ENCODE peak calls at places on chromosomes 12 and 14, in nine cellular contexts. M is endothelial cell of umbilical vein, A is upper lobe of right lung, F is transverse colon, S is keratinocyte, N is uterus, C is lung, X is right lobe of liver, D is bronchial epithelial cell. V is an unnamed sample.
A peak's percentile ranks its signal among the peaks of the same experiment; 100 is the strongest.

GRCh38 chr12:51814311-51815088 is 34.0 kb downstream of the FIGNL2 start:
- DNase-seq in A (peak; percentile 92), D (peak; percentile 33), M (peak; percentile 72), S (no peak), N (peak; percentile 64), C (peak; percentile 65), F (peak; percentile 86), X (peak; percentile 88), V (no peak)

GRCh38 chr14:83894519-83894918 is 1635.4 kb upstream of the FLRT2 start:
- DNase-seq in D (no peak), A (no peak), S (no peak), X (no peak), N (no peak), M (no peak), C (no peak), F (no peak), V (no peak)

GRCh38 chr12:75951399-75952228 is 80.0 kb downstream of the PHLDA1 start:
- DNase-seq in S (no peak), C (no peak), N (no peak), F (no peak), M (peak; percentile 43), A (no peak), X (no peak), D (no peak), V (no peak)

GRCh38 chr12:66111605-66112004 is 18.9 kb downstream of the LLPH start:
- DNase-seq in S (no peak), C (no peak), D (no peak), X (no peak), A (no peak), N (no peak), M (no peak), F (no peak), V (peak; percentile 37)

GRCh38 chr12:48542300-48542928 is 17.0 kb downstream of the OR8S1 start:
- DNase-seq in A (peak; percentile 71), C (peak; percentile 50), D (peak; percentile 22), S (peak; percentile 1), N (no peak), X (no peak), M (peak; percentile 41), F (peak; percentile 53), V (no peak)

GRCh38 chr14:21415329-21415728 is 31.5 kb upstream of the SUPT16H start:
- DNase-seq in F (no peak), M (no peak), C (no peak), D (no peak), N (no peak), A (no peak), S (no peak), X (no peak), V (no peak)

GRCh38 chr12:56914256-56914655 is 20.0 kb downstream of the SDR9C7 start:
- DNase-seq in C (no peak), F (no peak), M (no peak), D (no peak), S (no peak), X (no peak), N (no peak), A (no peak), V (no peak)

GRCh38 chr12:88553941-88554658 is 26.2 kb downstream of the KITLG start:
- DNase-seq in A (no peak), X (no peak), M (peak; percentile 87), C (no peak), N (no peak), S (no peak), F (no peak), D (peak; percentile 73), V (peak; percentile 69)

GRCh38 chr12:108399514-108399913 is 60.4 kb upstream of the CMKLR1 start:
- DNase-seq in N (peak; percentile 67), S (no peak), F (peak; percentile 33), A (no peak), M (no peak), D (no peak), X (no peak), C (no peak), V (no peak)

GRCh38 chr14:56221392-56222128 is 103.3 kb downstream of the PELI2 start:
- DNase-seq in S (no peak), C (no peak), D (no peak), X (no peak), N (no peak), A (no peak), M (no peak), F (no peak), V (no peak)
- TF ChIP-seq CTCF in S (no peak), C (no peak), D (no peak), X (no peak), N (no peak), A (no peak), M (no peak), F (no peak), V (no peak)

DNA sequence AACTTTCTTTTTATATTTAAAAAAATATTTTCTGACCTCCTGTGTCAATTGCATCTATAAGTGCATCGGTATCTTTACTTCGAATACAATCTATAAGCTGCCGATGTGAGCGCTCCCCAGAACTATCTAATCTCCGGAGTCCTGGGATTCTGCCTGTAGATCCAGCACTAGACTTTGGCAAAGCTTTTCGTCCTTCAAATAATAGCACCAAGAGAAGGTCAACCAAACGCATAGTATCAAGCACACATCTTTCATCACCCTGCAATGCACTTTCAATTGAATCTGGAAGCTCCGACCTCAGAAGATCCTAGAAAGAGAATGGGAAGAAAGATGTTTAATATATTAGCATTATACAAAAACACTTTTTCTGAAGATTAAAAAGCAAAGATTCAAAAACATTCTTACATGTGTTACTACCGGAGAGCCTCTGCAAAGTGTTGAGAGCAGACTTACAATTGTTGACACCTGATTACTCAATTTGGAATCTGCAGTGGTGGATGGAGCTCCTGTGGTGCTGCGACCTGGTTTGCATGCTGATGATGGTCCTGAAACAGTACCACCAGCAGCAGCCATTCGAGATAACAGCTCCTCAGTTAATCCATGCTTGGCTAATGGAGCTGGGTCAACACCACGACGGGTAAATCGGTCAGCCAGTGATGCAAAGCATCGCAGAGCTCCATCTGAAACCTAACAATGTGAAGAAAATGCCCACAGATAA is 34.3 kb downstream of the HECTD1 start:
- DNase-seq in C (no peak), N (no peak), D (no peak), M (no peak), A (no peak), F (no peak), X (no peak), S (no peak), V (no peak)
- H3K36me3 ChIP-seq in C (peaks cover 17% of the 10 kb centered on the region), N (no peaks in the 10 kb centered on the region), D (peaks cover 7% of the 10 kb centered on the region), M (peaks cover 10% of the 10 kb centered on the region), A (peaks cover 96% of the 10 kb centered on the region), F (peaks cover 67% of the 10 kb centered on the region), X (peaks cover 94% of the 10 kb centered on the region), S (peaks cover 23% of the 10 kb centered on the region), V (peaks cover 4% of the 10 kb centered on the region)

GRCh38 chr14:103910262-103910935 is 17.9 kb upstream of the TDRD9 start:
- DNase-seq in F (peak; percentile 89), D (peak; percentile 92), A (peak; percentile 93), S (peak; percentile 82), N (peak; percentile 72), M (peak; percentile 75), C (peak; percentile 93), X (peak; percentile 94), V (peak; percentile 23)
- TF ChIP-seq CTCF in F (peak; percentile 83), D (peak; percentile 90), A (peak; percentile 77), S (peak; percentile 85), N (peak; percentile 72), M (peak; percentile 85), C (peak; percentile 82), X (peak; percentile 89), V (peak; percentile 84)

GRCh38 chr12:121749267-121749666 is 36.7 kb downstream of the TMEM120B start:
- DNase-seq in S (no peak), F (no peak), N (no peak), D (no peak), X (no peak), C (no peak), M (no peak), A (no peak), V (no peak)
- H3K36me3 ChIP-seq in S (peaks cover 12% of the 10 kb centered on the region), F (no peaks in the 10 kb centered on the region), N (no peaks in the 10 kb centered on the region), D (peaks cover 9% of the 10 kb centered on the region), X (no peaks in the 10 kb centered on the region), C (peaks cover 6% of the 10 kb centered on the region), M (no peaks in the 10 kb centered on the region), A (no peaks in the 10 kb centered on the region), V (peaks cover 7% of the 10 kb centered on the region)

V was measured in BJ.